ENCODE peak calls at places on chromosomes 6 and 20, in ten cellular contexts. One of them, this sample, is unnamed.

GRCh38 chr20:23445596-23446217 is 6.2 kb downstream of the CSTL1 start:
- DNase-seq in CD4-positive, alpha-beta memory T cell: no peak
- DNase-seq in hepatocyte: peak; percentile 22
- DNase-seq in A549: peak; percentile 27
- DNase-seq in Panc1: no peak
- DNase-seq in DND-41: no peak
- DNase-seq in uterus: no peak
- DNase-seq in brain microvascular endothelial cell: peak; percentile 89
- DNase-seq in Peyer's patch: no peak
- DNase-seq in aorta: no peak
- DNase-seq in this sample: no peak

GRCh38 chr6:70343313-70343712 is 40.4 kb upstream of the COL9A1 start:
- DNase-seq in hepatocyte: no peak
- DNase-seq in A549: no peak
- DNase-seq in CD4-positive, alpha-beta memory T cell: no peak
- DNase-seq in Panc1: no peak
- DNase-seq in Peyer's patch: no peak
- DNase-seq in aorta: no peak
- DNase-seq in uterus: no peak
- DNase-seq in DND-41: no peak
- DNase-seq in brain microvascular endothelial cell: no peak
- DNase-seq in this sample: no peak

GRCh38 chr20:36582322-36582721 is 8.9 kb downstream of the TGIF2 start:
- DNase-seq in aorta: no peak
- DNase-seq in CD4-positive, alpha-beta memory T cell: no peak
- DNase-seq in uterus: no peak
- DNase-seq in Peyer's patch: no peak
- DNase-seq in DND-41: no peak
- DNase-seq in A549: no peak
- DNase-seq in brain microvascular endothelial cell: no peak
- DNase-seq in Panc1: no peak
- DNase-seq in hepatocyte: no peak
- DNase-seq in this sample: no peak

GRCh38 chr20:25338112-25339023 is 52.3 kb downstream of the ABHD12 start:
- DNase-seq in Peyer's patch: no peak
- DNase-seq in uterus: no peak
- DNase-seq in hepatocyte: no peak
- DNase-seq in CD4-positive, alpha-beta memory T cell: no peak
- DNase-seq in Panc1: no peak
- DNase-seq in A549: no peak
- DNase-seq in DND-41: no peak
- DNase-seq in brain microvascular endothelial cell: no peak
- DNase-seq in aorta: no peak
- DNase-seq in this sample: no peak

GRCh38 chr6:150267686-150268561 is 100.9 kb upstream of the IYD start:
- DNase-seq in Panc1: no peak
- DNase-seq in DND-41: no peak
- DNase-seq in A549: no peak
- DNase-seq in brain microvascular endothelial cell: peak; percentile 88
- DNase-seq in uterus: no peak
- DNase-seq in Peyer's patch: no peak
- DNase-seq in aorta: no peak
- DNase-seq in CD4-positive, alpha-beta memory T cell: no peak
- DNase-seq in hepatocyte: no peak
- DNase-seq in this sample: peak; percentile 46

GRCh38 chr6:166747644-166748595 is 120.9 kb upstream of the RPS6KA2 start:
- DNase-seq in A549: no peak
- DNase-seq in hepatocyte: no peak
- DNase-seq in Peyer's patch: no peak
- DNase-seq in brain microvascular endothelial cell: no peak
- DNase-seq in CD4-positive, alpha-beta memory T cell: no peak
- DNase-seq in DND-41: no peak
- DNase-seq in aorta: peak; percentile 46
- DNase-seq in uterus: no peak
- DNase-seq in Panc1: no peak
- DNase-seq in this sample: no peak

GRCh38 chr6:128064540-128064895 is 163.7 kb upstream of the THEMIS start:
- DNase-seq in brain microvascular endothelial cell: no peak
- DNase-seq in hepatocyte: no peak
- DNase-seq in DND-41: no peak
- DNase-seq in aorta: no peak
- DNase-seq in Panc1: no peak
- DNase-seq in Peyer's patch: no peak
- DNase-seq in A549: no peak
- DNase-seq in CD4-positive, alpha-beta memory T cell: no peak
- DNase-seq in uterus: no peak
- DNase-seq in this sample: no peak

GRCh38 chr6:150417899-150418824 is 49.4 kb downstream of the IYD start:
- DNase-seq in aorta: no peak
- DNase-seq in A549: peak; percentile 68
- DNase-seq in CD4-positive, alpha-beta memory T cell: peak; percentile 47
- DNase-seq in uterus: peak; percentile 50
- DNase-seq in hepatocyte: peak; percentile 84
- DNase-seq in DND-41: peak; percentile 33
- DNase-seq in Peyer's patch: peak; percentile 71
- DNase-seq in Panc1: peak; percentile 80
- DNase-seq in brain microvascular endothelial cell: peak; percentile 69
- DNase-seq in this sample: peak; percentile 10

GRCh38 chr6:34595332-34596090 is 39.4 kb upstream of the SPDEF start:
- DNase-seq in aorta: no peak
- DNase-seq in hepatocyte: no peak
- DNase-seq in DND-41: no peak
- DNase-seq in Panc1: no peak
- DNase-seq in CD4-positive, alpha-beta memory T cell: no peak
- DNase-seq in brain microvascular endothelial cell: no peak
- DNase-seq in A549: no peak
- DNase-seq in Peyer's patch: no peak
- DNase-seq in uterus: no peak
- DNase-seq in this sample: no peak

GRCh38 chr6:34593741-34594140 is 37.6 kb upstream of the SPDEF start:
- DNase-seq in A549: no peak
- DNase-seq in CD4-positive, alpha-beta memory T cell: no peak
- DNase-seq in uterus: peak; percentile 16
- DNase-seq in DND-41: no peak
- DNase-seq in brain microvascular endothelial cell: no peak
- DNase-seq in aorta: no peak
- DNase-seq in Panc1: no peak
- DNase-seq in Peyer's patch: no peak
- DNase-seq in hepatocyte: no peak
- DNase-seq in this sample: no peak

GRCh38 chr6:34597605-34598353 is 41.6 kb upstream of the SPDEF start:
- DNase-seq in Panc1: no peak
- DNase-seq in Peyer's patch: no peak
- DNase-seq in CD4-positive, alpha-beta memory T cell: no peak
- DNase-seq in uterus: no peak
- DNase-seq in aorta: no peak
- DNase-seq in A549: no peak
- DNase-seq in DND-41: no peak
- DNase-seq in hepatocyte: no peak
- DNase-seq in brain microvascular endothelial cell: no peak
- DNase-seq in this sample: no peak

GRCh38 chr6:34598725-34599124 is 42.6 kb upstream of the SPDEF start:
- DNase-seq in aorta: no peak
- DNase-seq in Panc1: no peak
- DNase-seq in A549: no peak
- DNase-seq in brain microvascular endothelial cell: no peak
- DNase-seq in Peyer's patch: no peak
- DNase-seq in DND-41: no peak
- DNase-seq in uterus: no peak
- DNase-seq in CD4-positive, alpha-beta memory T cell: no peak
- DNase-seq in hepatocyte: no peak
- DNase-seq in this sample: no peak

DNA sequence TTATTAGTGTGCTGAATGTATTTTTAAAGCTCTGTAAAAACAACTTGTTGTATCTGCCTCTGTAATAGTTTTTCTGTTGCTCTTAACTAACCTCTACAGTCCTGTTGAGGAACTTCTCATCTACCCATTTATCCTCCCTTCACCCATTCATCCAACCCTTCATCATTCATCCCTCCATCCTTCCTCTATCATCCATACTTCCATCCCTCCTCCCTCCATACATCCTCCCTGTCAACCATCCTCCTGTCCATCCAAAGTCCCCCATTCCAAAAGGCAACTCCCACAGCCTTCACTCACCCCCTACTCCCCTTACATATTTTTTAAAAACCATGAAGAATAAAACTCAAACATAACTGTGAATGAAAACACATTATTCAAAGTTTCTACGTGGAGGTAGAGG is 40.7 kb upstream of the SPDEF start:
- DNase-seq in Peyer's patch: no peak
- DNase-seq in DND-41: no peak
- DNase-seq in CD4-positive, alpha-beta memory T cell: no peak
- DNase-seq in uterus: no peak
- DNase-seq in aorta: no peak
- DNase-seq in A549: no peak
- DNase-seq in brain microvascular endothelial cell: no peak
- DNase-seq in hepatocyte: no peak
- DNase-seq in Panc1: no peak
- DNase-seq in this sample: no peak
- H3K27ac ChIP-seq in Peyer's patch: no peak overlapping the region
- H3K27ac ChIP-seq in DND-41: no peak overlapping the region
- H3K27ac ChIP-seq in CD4-positive, alpha-beta memory T cell: no peak overlapping the region
- H3K27ac ChIP-seq in uterus: no peak overlapping the region
- H3K27ac ChIP-seq in aorta: no peak overlapping the region
- H3K27ac ChIP-seq in A549: no peak overlapping the region
- H3K27ac ChIP-seq in brain microvascular endothelial cell: no peak overlapping the region
- H3K27ac ChIP-seq in hepatocyte: no peak overlapping the region
- H3K27ac ChIP-seq in Panc1: no peak overlapping the region
- H3K27ac ChIP-seq in this sample: no peak overlapping the region

GRCh38 chr6:52922161-52922560 is 12.7 kb upstream of the GSTA3 start:
- DNase-seq in brain microvascular endothelial cell: no peak
- DNase-seq in CD4-positive, alpha-beta memory T cell: no peak
- DNase-seq in aorta: no peak
- DNase-seq in DND-41: no peak
- DNase-seq in uterus: no peak
- DNase-seq in hepatocyte: no peak
- DNase-seq in Panc1: no peak
- DNase-seq in A549: no peak
- DNase-seq in Peyer's patch: no peak
- DNase-seq in this sample: no peak
- H3K27ac ChIP-seq in brain microvascular endothelial cell: no peak overlapping the region
- H3K27ac ChIP-seq in CD4-positive, alpha-beta memory T cell: no peak overlapping the region
- H3K27ac ChIP-seq in aorta: no peak overlapping the region
- H3K27ac ChIP-seq in DND-41: no peak overlapping the region
- H3K27ac ChIP-seq in uterus: no peak overlapping the region
- H3K27ac ChIP-seq in hepatocyte: no peak overlapping the region
- H3K27ac ChIP-seq in Panc1: no peak overlapping the region
- H3K27ac ChIP-seq in A549: no peak overlapping the region
- H3K27ac ChIP-seq in Peyer's patch: no peak overlapping the region
- H3K27ac ChIP-seq in this sample: no peak overlapping the region

GRCh38 chr6:113562248-113562647 is 294.9 kb upstream of the MARCKS start:
- DNase-seq in Peyer's patch: no peak
- DNase-seq in A549: no peak
- DNase-seq in hepatocyte: no peak
- DNase-seq in DND-41: no peak
- DNase-seq in CD4-positive, alpha-beta memory T cell: no peak
- DNase-seq in Panc1: no peak
- DNase-seq in aorta: no peak
- DNase-seq in brain microvascular endothelial cell: no peak
- DNase-seq in uterus: no peak
- DNase-seq in this sample: no peak

GRCh38 chr6:113560908-113561307 is 296.2 kb upstream of the MARCKS start:
- DNase-seq in CD4-positive, alpha-beta memory T cell: no peak
- DNase-seq in uterus: no peak
- DNase-seq in Peyer's patch: no peak
- DNase-seq in hepatocyte: no peak
- DNase-seq in Panc1: no peak
- DNase-seq in aorta: no peak
- DNase-seq in brain microvascular endothelial cell: peak; percentile 84
- DNase-seq in DND-41: no peak
- DNase-seq in A549: no peak
- DNase-seq in this sample: peak; percentile 42

GRCh38 chr6:113556775-113557174 is 300.4 kb upstream of the MARCKS start:
- DNase-seq in DND-41: no peak
- DNase-seq in A549: no peak
- DNase-seq in uterus: no peak
- DNase-seq in brain microvascular endothelial cell: no peak
- DNase-seq in Panc1: no peak
- DNase-seq in aorta: no peak
- DNase-seq in Peyer's patch: no peak
- DNase-seq in CD4-positive, alpha-beta memory T cell: no peak
- DNase-seq in hepatocyte: no peak
- DNase-seq in this sample: no peak

GRCh38 chr6:113560376-113560775 is 296.8 kb upstream of the MARCKS start:
- DNase-seq in A549: no peak
- DNase-seq in brain microvascular endothelial cell: no peak
- DNase-seq in uterus: no peak
- DNase-seq in DND-41: no peak
- DNase-seq in Panc1: no peak
- DNase-seq in CD4-positive, alpha-beta memory T cell: no peak
- DNase-seq in hepatocyte: no peak
- DNase-seq in aorta: no peak
- DNase-seq in Peyer's patch: no peak
- DNase-seq in this sample: no peak

DNA sequence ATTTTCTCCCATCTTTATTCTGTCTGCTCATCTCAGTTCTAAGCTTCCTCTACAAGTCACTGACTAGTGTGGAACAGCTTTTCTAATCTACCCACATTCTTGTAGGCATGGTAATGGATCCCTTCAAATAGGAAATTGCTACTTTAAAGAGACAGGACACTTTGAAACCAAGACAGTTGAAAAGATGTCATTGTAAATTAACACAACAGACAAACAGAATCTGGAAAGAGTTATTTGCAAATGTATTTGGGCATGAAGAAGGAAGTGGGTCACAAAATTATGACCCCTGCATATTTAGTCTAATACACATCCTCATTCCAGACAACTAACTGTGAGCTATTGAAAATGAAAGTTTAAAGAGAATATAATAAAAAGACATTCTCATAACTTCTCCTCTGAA is 298.2 kb upstream of the MARCKS start:
- DNase-seq in DND-41: no peak
- DNase-seq in Peyer's patch: no peak
- DNase-seq in aorta: no peak
- DNase-seq in Panc1: no peak
- DNase-seq in hepatocyte: no peak
- DNase-seq in brain microvascular endothelial cell: peak; percentile 55
- DNase-seq in A549: no peak
- DNase-seq in uterus: no peak
- DNase-seq in CD4-positive, alpha-beta memory T cell: no peak
- DNase-seq in this sample: no peak
- H3K27ac ChIP-seq in DND-41: no peak overlapping the region
- H3K27ac ChIP-seq in Peyer's patch: no peak overlapping the region
- H3K27ac ChIP-seq in aorta: no peak overlapping the region
- H3K27ac ChIP-seq in Panc1: no peak overlapping the region
- H3K27ac ChIP-seq in hepatocyte: no peak overlapping the region
- H3K27ac ChIP-seq in brain microvascular endothelial cell: peak overlapping the region; percentile 95
- H3K27ac ChIP-seq in A549: no peak overlapping the region
- H3K27ac ChIP-seq in uterus: no peak overlapping the region
- H3K27ac ChIP-seq in CD4-positive, alpha-beta memory T cell: no peak overlapping the region
- H3K27ac ChIP-seq in this sample: no peak overlapping the region

DNA sequence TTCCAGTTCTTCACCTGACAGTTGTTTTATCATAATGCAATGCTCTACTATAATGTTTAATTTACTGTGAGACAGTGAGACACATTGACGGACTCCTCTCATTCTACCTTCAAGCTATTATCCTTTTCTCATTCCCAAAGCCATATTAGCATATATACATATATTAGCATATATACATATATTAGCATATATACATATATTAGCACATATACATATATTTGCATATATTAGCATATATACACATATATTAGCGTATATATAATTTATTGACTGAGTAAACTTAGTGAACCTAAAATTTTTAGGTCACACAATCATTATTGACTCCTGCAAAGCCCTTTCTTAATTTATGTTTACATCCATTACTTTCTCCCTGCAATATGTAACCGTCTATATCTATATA is 555.0 kb upstream of the ADGRB3 start:
- DNase-seq in A549: no peak
- DNase-seq in Panc1: no peak
- DNase-seq in CD4-positive, alpha-beta memory T cell: no peak
- DNase-seq in uterus: no peak
- DNase-seq in Peyer's patch: no peak
- DNase-seq in brain microvascular endothelial cell: no peak
- DNase-seq in DND-41: no peak
- DNase-seq in aorta: no peak
- DNase-seq in hepatocyte: no peak
- DNase-seq in this sample: no peak
- H3K27ac ChIP-seq in A549: no peak overlapping the region
- H3K27ac ChIP-seq in Panc1: no peak overlapping the region
- H3K27ac ChIP-seq in CD4-positive, alpha-beta memory T cell: no peak overlapping the region
- H3K27ac ChIP-seq in uterus: no peak overlapping the region
- H3K27ac ChIP-seq in Peyer's patch: no peak overlapping the region
- H3K27ac ChIP-seq in brain microvascular endothelial cell: no peak overlapping the region
- H3K27ac ChIP-seq in DND-41: no peak overlapping the region
- H3K27ac ChIP-seq in aorta: no peak overlapping the region
- H3K27ac ChIP-seq in hepatocyte: no peak overlapping the region
- H3K27ac ChIP-seq in this sample: no peak overlapping the region